ENCODE peak calls at places on chromosomes 4 and X, in five cellular contexts. One of them, this sample, is unnamed. For H3K36me3, the result is how much of the 10 kb centered on the place peaks cover.

GRCh38 chrX:45424341-45424740 is 223.7 kb upstream of the DIPK2B start:
- DNase-seq in SK-N-SH: no peak
- DNase-seq in suprapubic skin: no peak
- DNase-seq in sigmoid colon: no peak
- DNase-seq in K562: no peak
- DNase-seq in this sample: no peak

GRCh38 chr4:158836828-158837449 is 68.1 kb downstream of the FNIP2 start:
- DNase-seq in SK-N-SH: no peak
- DNase-seq in suprapubic skin: no peak
- DNase-seq in sigmoid colon: no peak
- DNase-seq in K562: no peak
- DNase-seq in this sample: no peak

GRCh38 chrX:148741441-148741840 is 241.0 kb downstream of the AFF2 start:
- DNase-seq in SK-N-SH: no peak
- DNase-seq in suprapubic skin: no peak
- DNase-seq in sigmoid colon: no peak
- DNase-seq in K562: no peak
- DNase-seq in this sample: no peak

GRCh38 chr4:183348706-183349659 is 26.8 kb upstream of the CLDN24 start:
- DNase-seq in SK-N-SH: no peak
- DNase-seq in suprapubic skin: no peak
- DNase-seq in sigmoid colon: no peak
- DNase-seq in K562: peak
- DNase-seq in this sample: peak

GRCh38 chrX:86830685-86831084 is 682.4 kb downstream of the DACH2 start:
- DNase-seq in SK-N-SH: no peak
- DNase-seq in suprapubic skin: no peak
- DNase-seq in sigmoid colon: no peak
- DNase-seq in K562: no peak
- DNase-seq in this sample: no peak

GRCh38 chr4:127203561-127204260 is 429.0 kb upstream of the INTU start:
- DNase-seq in SK-N-SH: no peak
- DNase-seq in suprapubic skin: no peak
- DNase-seq in sigmoid colon: no peak
- DNase-seq in K562: no peak
- DNase-seq in this sample: no peak

GRCh38 chrX:5051831-5052491 is 1176.7 kb downstream of the NLGN4X start:
- DNase-seq in SK-N-SH: no peak
- DNase-seq in suprapubic skin: no peak
- DNase-seq in sigmoid colon: peak
- DNase-seq in K562: no peak
- DNase-seq in this sample: no peak

GRCh38 chrX:107272431-107272921 is 66.1 kb downstream of the DNAAF6 start:
- DNase-seq in SK-N-SH: peak
- DNase-seq in suprapubic skin: no peak
- DNase-seq in sigmoid colon: no peak
- DNase-seq in K562: no peak
- DNase-seq in this sample: no peak

GRCh38 chrX:50635811-50636365 is 165.3 kb upstream of the DGKK start:
- DNase-seq in SK-N-SH: peak
- DNase-seq in suprapubic skin: no peak
- DNase-seq in sigmoid colon: no peak
- DNase-seq in K562: no peak
- DNase-seq in this sample: no peak

GRCh38 chr4:105236202-105236916 is 89.7 kb downstream of the TET2 start:
- DNase-seq in SK-N-SH: no peak
- DNase-seq in suprapubic skin: no peak
- DNase-seq in sigmoid colon: no peak
- DNase-seq in K562: no peak
- DNase-seq in this sample: no peak

GRCh38 chrX:122517781-122518180 is 666.3 kb upstream of the GRIA3 start:
- DNase-seq in SK-N-SH: no peak
- DNase-seq in suprapubic skin: no peak
- DNase-seq in sigmoid colon: no peak
- DNase-seq in K562: no peak
- DNase-seq in this sample: no peak

GRCh38 chr4:10506077-10506476 is 48.9 kb upstream of the ZNF518B start:
- DNase-seq in SK-N-SH: no peak
- DNase-seq in suprapubic skin: no peak
- DNase-seq in sigmoid colon: no peak
- DNase-seq in K562: no peak
- DNase-seq in this sample: no peak

GRCh38 chr4:37964734-37965457 is 4.7 kb downstream of the PTTG2 start:
- DNase-seq in SK-N-SH: no peak
- DNase-seq in suprapubic skin: no peak
- DNase-seq in sigmoid colon: no peak
- DNase-seq in K562: no peak
- DNase-seq in this sample: no peak

GRCh38 chr4:118816538-118817177 is 19.3 kb downstream of the SEC24D start:
- DNase-seq in SK-N-SH: no peak
- DNase-seq in suprapubic skin: no peak
- DNase-seq in sigmoid colon: no peak
- DNase-seq in K562: no peak
- DNase-seq in this sample: no peak

GRCh38 chrX:319579-320125 is 1.1 kb upstream of the GTPBP6 start:
- DNase-seq in SK-N-SH: no peak
- DNase-seq in suprapubic skin: peak
- DNase-seq in sigmoid colon: no peak
- DNase-seq in K562: no peak
- DNase-seq in this sample: peak

GRCh38 chr4:140256335-140256734 is 102.4 kb upstream of the MAML3 start:
- DNase-seq in SK-N-SH: no peak
- DNase-seq in suprapubic skin: no peak
- DNase-seq in sigmoid colon: no peak
- DNase-seq in K562: no peak
- DNase-seq in this sample: peak

GRCh38 chr4:64564126-64564525 is 154.9 kb upstream of the TECRL start:
- DNase-seq in SK-N-SH: no peak
- DNase-seq in suprapubic skin: no peak
- DNase-seq in sigmoid colon: no peak
- DNase-seq in K562: no peak
- DNase-seq in this sample: no peak

GRCh38 chr4:51995647-51996046 is 24.5 kb downstream of the LRRC66 start:
- DNase-seq in SK-N-SH: no peak
- DNase-seq in suprapubic skin: no peak
- DNase-seq in sigmoid colon: no peak
- DNase-seq in K562: no peak
- DNase-seq in this sample: no peak

GRCh38 chr4:13268713-13269112 is 215.4 kb downstream of the RAB28 start:
- DNase-seq in SK-N-SH: no peak
- DNase-seq in suprapubic skin: no peak
- DNase-seq in sigmoid colon: no peak
- DNase-seq in K562: no peak
- DNase-seq in this sample: no peak

GRCh38 chrX:74211911-74212310 is 92.1 kb upstream of the ZCCHC13 start:
- DNase-seq in SK-N-SH: no peak
- DNase-seq in suprapubic skin: no peak
- DNase-seq in sigmoid colon: no peak
- DNase-seq in K562: no peak
- DNase-seq in this sample: no peak

GRCh38 chr4:3303840-3304715 is 11.3 kb downstream of the RGS12 start:
- DNase-seq in SK-N-SH: peak
- DNase-seq in suprapubic skin: peak
- DNase-seq in sigmoid colon: no peak
- DNase-seq in K562: no peak
- DNase-seq in this sample: no peak

GRCh38 chrX:47091149-47091775 is 13.0 kb downstream of the RGN start:
- DNase-seq in SK-N-SH: no peak
- DNase-seq in suprapubic skin: no peak
- DNase-seq in sigmoid colon: no peak
- DNase-seq in K562: no peak
- DNase-seq in this sample: no peak

GRCh38 chr4:173827707-173828106 is 297.7 kb upstream of the HAND2 start:
- DNase-seq in SK-N-SH: no peak
- DNase-seq in suprapubic skin: no peak
- DNase-seq in sigmoid colon: no peak
- DNase-seq in K562: no peak
- DNase-seq in this sample: no peak

GRCh38 chr4:71338846-71339593 is at the start of gene SLC4A4:
- DNase-seq in SK-N-SH: no peak
- DNase-seq in suprapubic skin: no peak
- DNase-seq in sigmoid colon: no peak
- DNase-seq in K562: no peak
- DNase-seq in this sample: no peak

GRCh38 chrX:76184276-76184675 is 11.4 kb downstream of the PBDC1 start:
- DNase-seq in SK-N-SH: no peak
- DNase-seq in suprapubic skin: no peak
- DNase-seq in sigmoid colon: no peak
- DNase-seq in K562: no peak
- DNase-seq in this sample: no peak

GRCh38 chrX:42996861-42997260 is 218.9 kb upstream of the PPP1R2C start:
- DNase-seq in SK-N-SH: no peak
- DNase-seq in suprapubic skin: no peak
- DNase-seq in sigmoid colon: no peak
- DNase-seq in K562: no peak
- DNase-seq in this sample: no peak

GRCh38 chrX:42988700-42989099 is 210.7 kb upstream of the PPP1R2C start:
- DNase-seq in SK-N-SH: no peak
- DNase-seq in suprapubic skin: no peak
- DNase-seq in sigmoid colon: no peak
- DNase-seq in K562: no peak
- DNase-seq in this sample: no peak

GRCh38 chrX:42992199-42992943 is 214.4 kb upstream of the PPP1R2C start:
- DNase-seq in SK-N-SH: no peak
- DNase-seq in suprapubic skin: no peak
- DNase-seq in sigmoid colon: no peak
- DNase-seq in K562: no peak
- DNase-seq in this sample: no peak
- TF ChIP-seq EP300 in SK-N-SH: no peak
- TF ChIP-seq EP300 in suprapubic skin: no peak
- TF ChIP-seq EP300 in sigmoid colon: no peak
- TF ChIP-seq EP300 in K562: no peak
- TF ChIP-seq EP300 in this sample: no peak

DNA sequence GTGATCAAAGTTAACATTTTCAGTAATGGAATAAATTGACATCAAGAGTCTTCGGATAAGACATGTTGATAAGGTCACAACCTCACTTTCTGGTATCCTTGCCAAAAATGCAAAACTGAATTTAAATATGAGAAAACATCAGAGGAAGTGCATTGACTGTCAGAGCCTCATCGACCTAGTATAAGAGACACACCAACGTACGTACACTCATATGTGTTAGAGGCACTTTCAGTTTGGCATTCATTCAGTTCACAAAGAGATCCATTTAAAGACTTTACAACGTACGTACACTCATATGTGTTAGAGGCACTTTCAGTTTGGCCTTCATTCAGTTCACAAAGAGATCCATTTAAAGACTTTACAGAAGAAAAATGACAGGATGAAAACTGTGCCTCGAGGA is 280.3 kb downstream of the INPP4B start:
- DNase-seq in SK-N-SH: no peak
- DNase-seq in suprapubic skin: no peak
- DNase-seq in sigmoid colon: no peak
- DNase-seq in K562: no peak
- DNase-seq in this sample: no peak
- H3K4me3 ChIP-seq in SK-N-SH: no peak
- H3K4me3 ChIP-seq in suprapubic skin: peak
- H3K4me3 ChIP-seq in sigmoid colon: no peak
- H3K4me3 ChIP-seq in K562: no peak
- H3K4me3 ChIP-seq in this sample: no peak

GRCh38 chrX:40091691-40092421 is 5.9 kb downstream of the BCOR start:
- DNase-seq in SK-N-SH: peak
- DNase-seq in suprapubic skin: no peak
- DNase-seq in sigmoid colon: no peak
- DNase-seq in K562: no peak
- DNase-seq in this sample: peak

GRCh38 chrX:40093586-40093985 is 4.2 kb downstream of the BCOR start:
- DNase-seq in SK-N-SH: no peak
- DNase-seq in suprapubic skin: no peak
- DNase-seq in sigmoid colon: no peak
- DNase-seq in K562: no peak
- DNase-seq in this sample: no peak

GRCh38 chrX:40094041-40094899 is 3.5 kb downstream of the BCOR start:
- DNase-seq in SK-N-SH: peak
- DNase-seq in suprapubic skin: no peak
- DNase-seq in sigmoid colon: peak
- DNase-seq in K562: no peak
- DNase-seq in this sample: peak

GRCh38 chrX:40090961-40091360 is 6.8 kb downstream of the BCOR start:
- DNase-seq in SK-N-SH: no peak
- DNase-seq in suprapubic skin: no peak
- DNase-seq in sigmoid colon: no peak
- DNase-seq in K562: no peak
- DNase-seq in this sample: no peak

GRCh38 chrX:40092808-40093435 is 4.8 kb downstream of the BCOR start:
- DNase-seq in SK-N-SH: no peak
- DNase-seq in suprapubic skin: no peak
- DNase-seq in sigmoid colon: no peak
- DNase-seq in K562: no peak
- DNase-seq in this sample: no peak
- H3K36me3 ChIP-seq in SK-N-SH: under half
- H3K36me3 ChIP-seq in suprapubic skin: under half
- H3K36me3 ChIP-seq in sigmoid colon: under half
- H3K36me3 ChIP-seq in K562: under half
- H3K36me3 ChIP-seq in this sample: under half

GRCh38 chr4:138178566-138178965 is 63.6 kb downstream of the SLC7A11 start:
- DNase-seq in SK-N-SH: no peak
- DNase-seq in suprapubic skin: no peak
- DNase-seq in sigmoid colon: no peak
- DNase-seq in K562: no peak
- DNase-seq in this sample: no peak

GRCh38 chr4:138182838-138183426 is 59.2 kb downstream of the SLC7A11 start:
- DNase-seq in SK-N-SH: peak
- DNase-seq in suprapubic skin: no peak
- DNase-seq in sigmoid colon: no peak
- DNase-seq in K562: peak
- DNase-seq in this sample: no peak

GRCh38 chr4:138177278-138177968 is 64.7 kb downstream of the SLC7A11 start:
- DNase-seq in SK-N-SH: no peak
- DNase-seq in suprapubic skin: no peak
- DNase-seq in sigmoid colon: no peak
- DNase-seq in K562: no peak
- DNase-seq in this sample: no peak

GRCh38 chr4:138184881-138185280 is 57.3 kb downstream of the SLC7A11 start:
- DNase-seq in SK-N-SH: no peak
- DNase-seq in suprapubic skin: no peak
- DNase-seq in sigmoid colon: no peak
- DNase-seq in K562: no peak
- DNase-seq in this sample: no peak

GRCh38 chr4:138181288-138181687 is 60.9 kb downstream of the SLC7A11 start:
- DNase-seq in SK-N-SH: no peak
- DNase-seq in suprapubic skin: no peak
- DNase-seq in sigmoid colon: no peak
- DNase-seq in K562: no peak
- DNase-seq in this sample: no peak
- TF ChIP-seq EP300 in SK-N-SH: no peak
- TF ChIP-seq EP300 in suprapubic skin: peak
- TF ChIP-seq EP300 in sigmoid colon: peak
- TF ChIP-seq EP300 in K562: no peak
- TF ChIP-seq EP300 in this sample: peak

This sample was measured in upper lobe of left lung.